ENCODE peak calls at places on chromosomes 12 and 14, in six cellular contexts. X is transverse colon, O is GM12891, Y is thyroid gland, Q is body of pancreas, F is HepG2. E is an unnamed sample.
A peak's percentile ranks its signal among the peaks of the same experiment; 100 is the strongest.

GRCh38 chr12:63752283-63752682 is 27.4 kb upstream of the RXYLT1 start:
- DNase-seq in Q (no peak), Y (no peak), F (no peak), X (no peak), O (no peak), E (no peak)

GRCh38 chr12:80033457-80033856 is 65.9 kb upstream of the OTOGL start:
- DNase-seq in Y (no peak), O (no peak), Q (no peak), F (no peak), X (no peak), E (no peak)

GRCh38 chr12:25653487-25654175 is 100.5 kb upstream of the LMNTD1 start:
- DNase-seq in O (no peak), X (no peak), Y (peak; percentile 10), F (no peak), Q (no peak), E (no peak)

GRCh38 chr12:12823811-12824210 is 10.7 kb downstream of the DDX47 start:
- DNase-seq in F (no peak), X (no peak), O (no peak), Q (no peak), Y (no peak), E (no peak)

GRCh38 chr12:98013560-98013959 is 501.8 kb upstream of the TMPO start:
- DNase-seq in X (no peak), O (no peak), Y (no peak), F (no peak), Q (no peak), E (no peak)

GRCh38 chr12:108582981-108583770 is 14.7 kb downstream of the TMEM119 start:
- DNase-seq in O (no peak), Q (no peak), F (no peak), Y (no peak), X (no peak), E (no peak)

GRCh38 chr12:29773076-29773475 is 10.7 kb downstream of the TMTC1 start:
- DNase-seq in Y (no peak), O (no peak), X (no peak), Q (no peak), F (no peak), E (no peak)

GRCh38 chr14:36519431-36520321 is at the start of gene NKX2-1:
- DNase-seq in Y (peak; percentile 91), X (no peak), F (no peak), O (no peak), Q (no peak), E (no peak)

GRCh38 chr12:130491421-130492357 is 154.0 kb downstream of the PIWIL1 start:
- DNase-seq in Y (peak; percentile 23), F (no peak), X (no peak), O (no peak), Q (no peak), E (no peak)

GRCh38 chr12:51886021-51886710 is 1.7 kb upstream of the ANKRD33 start:
- DNase-seq in O (no peak), Q (peak; percentile 34), Y (peak; percentile 41), F (peak; percentile 56), X (peak; percentile 51), E (peak; percentile 63)

GRCh38 chr14:93832665-93833064 is 44.4 kb upstream of the PRIMA1 start:
- DNase-seq in X (no peak), O (no peak), F (no peak), Y (peak; percentile 70), Q (peak; percentile 76), E (no peak)

GRCh38 chr12:130429656-130430505 is 92.2 kb downstream of the PIWIL1 start:
- DNase-seq in Q (no peak), Y (no peak), F (no peak), X (no peak), O (no peak), E (no peak)

GRCh38 chr14:34301107-34301734 is 160.8 kb downstream of the SPTSSA start:
- DNase-seq in F (peak; percentile 54), Q (no peak), X (no peak), Y (no peak), O (peak; percentile 30), E (peak; percentile 67)

GRCh38 chr14:92649934-92650545 is 98.4 kb downstream of the LGMN start:
- DNase-seq in X (peak; percentile 71), O (no peak), Q (no peak), Y (peak; percentile 82), F (no peak), E (no peak)

GRCh38 chr14:105480807-105481801 is 5.6 kb upstream of the CRIP1 start:
- DNase-seq in X (peak; percentile 92), Q (peak; percentile 92), Y (peak; percentile 90), F (peak; percentile 67), O (peak; percentile 98), E (peak; percentile 90)
- TF ChIP-seq POLR2A in X (peak; percentile 42), Q (peak; percentile 46), Y (peak; percentile 40), F (no peak), O (no peak), E (peak; percentile 62)

GRCh38 chr14:58638231-58639205 is 756 bp downstream of the DACT1 start:
- DNase-seq in X (peak; percentile 15), Q (peak; percentile 18), F (no peak), O (peak; percentile 30), Y (peak; percentile 41), E (no peak)

GRCh38 chr14:58637040-58637390 is 747 bp upstream of the DACT1 start:
- DNase-seq in O (no peak), Q (no peak), F (no peak), Y (peak; percentile 51), X (peak; percentile 62), E (peak; percentile 36)

GRCh38 chr14:58639842-58640484 is 2.2 kb downstream of the DACT1 start:
- DNase-seq in O (no peak), X (peak; percentile 56), Q (no peak), Y (peak; percentile 59), F (peak; percentile 15), E (peak; percentile 12)

GRCh38 chr14:58636129-58636528 is 1.6 kb upstream of the DACT1 start:
- DNase-seq in O (no peak), Q (no peak), F (no peak), Y (no peak), X (no peak), E (no peak)

DNA sequence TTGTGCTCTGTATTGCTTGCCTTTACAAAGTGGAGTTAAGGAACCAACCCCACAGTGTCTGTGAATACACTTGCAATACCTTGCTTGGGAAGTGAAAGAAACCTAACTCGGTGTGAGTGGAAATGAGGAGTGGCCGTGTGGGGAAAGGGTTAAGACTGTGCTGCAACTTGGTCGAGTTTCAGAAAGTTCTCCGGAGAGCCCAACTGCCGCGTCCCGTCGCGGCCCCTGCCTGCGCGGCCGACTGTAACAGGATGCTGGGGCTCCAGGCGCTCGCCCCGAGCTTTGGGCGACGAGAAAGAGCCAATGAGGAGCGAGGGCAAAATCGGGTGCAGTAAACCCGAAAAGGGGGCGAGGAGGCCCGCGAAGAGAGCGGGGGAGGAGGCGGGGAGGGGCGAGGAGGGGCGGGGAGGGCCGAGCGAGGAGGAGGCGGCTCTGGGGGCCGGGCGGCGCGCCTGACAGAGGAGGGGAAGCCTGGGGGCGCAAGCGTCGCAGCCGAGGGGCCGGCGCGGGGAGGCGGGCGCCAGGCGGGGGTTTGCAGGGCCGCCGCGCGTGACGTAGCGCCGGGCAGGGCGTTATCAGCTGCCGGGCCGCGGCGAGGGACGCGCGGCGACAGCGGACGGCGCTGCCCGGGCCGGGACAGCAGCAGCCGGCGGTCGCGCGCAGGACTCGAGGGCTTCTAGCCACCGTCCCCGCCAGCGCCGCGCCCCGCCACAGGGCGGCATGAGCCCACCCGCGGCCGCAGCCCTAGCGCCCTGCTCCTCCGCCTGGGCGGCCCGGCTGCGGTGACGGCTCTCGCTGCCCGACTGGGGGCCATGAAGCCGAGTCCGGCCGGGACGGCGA is at the start of gene DACT1:
- DNase-seq in Q (peak; percentile 29), Y (peak; percentile 80), O (peak; percentile 35), F (no peak), X (peak; percentile 50), E (peak; percentile 60)
- TF ChIP-seq POLR2A in Q (no peak), Y (peak; percentile 88), O (no peak), F (no peak), X (no peak), E (no peak)

GRCh38 chr14:79051009-79051710 is 881.0 kb downstream of the NRXN3 start:
- DNase-seq in Y (no peak), F (no peak), X (no peak), O (no peak), Q (no peak), E (no peak)
- TF ChIP-seq POLR2A in Y (no peak), F (no peak), X (no peak), O (no peak), Q (no peak), E (no peak)

GRCh38 chr12:119988788-119989618 is at the start of gene BICDL1:
- DNase-seq in Y (peak; percentile 98), X (peak; percentile 94), O (peak; percentile 90), Q (peak; percentile 92), F (peak; percentile 67), E (peak; percentile 88)
- TF ChIP-seq POLR2A in Y (peak; percentile 75), X (no peak), O (no peak), Q (peak; percentile 28), F (no peak), E (no peak)

GRCh38 chr12:57433370-57433769 is 1.2 kb upstream of the INHBC start:
- DNase-seq in Y (no peak), F (no peak), O (no peak), Q (no peak), X (no peak), E (no peak)

GRCh38 chr12:57430931-57431566 is at the start of gene R3HDM2:
- DNase-seq in F (peak; percentile 89), Q (peak; percentile 97), X (peak; percentile 97), O (peak; percentile 93), Y (peak; percentile 96), E (peak; percentile 97)

GRCh38 chr12:57429473-57430116 is 1.2 kb downstream of the R3HDM2 start:
- DNase-seq in F (no peak), O (no peak), Y (peak; percentile 45), X (no peak), Q (no peak), E (peak; percentile 70)

GRCh38 chr12:57428965-57429364 is 1.9 kb downstream of the R3HDM2 start:
- DNase-seq in O (no peak), Y (no peak), X (no peak), Q (no peak), F (no peak), E (no peak)

DNA sequence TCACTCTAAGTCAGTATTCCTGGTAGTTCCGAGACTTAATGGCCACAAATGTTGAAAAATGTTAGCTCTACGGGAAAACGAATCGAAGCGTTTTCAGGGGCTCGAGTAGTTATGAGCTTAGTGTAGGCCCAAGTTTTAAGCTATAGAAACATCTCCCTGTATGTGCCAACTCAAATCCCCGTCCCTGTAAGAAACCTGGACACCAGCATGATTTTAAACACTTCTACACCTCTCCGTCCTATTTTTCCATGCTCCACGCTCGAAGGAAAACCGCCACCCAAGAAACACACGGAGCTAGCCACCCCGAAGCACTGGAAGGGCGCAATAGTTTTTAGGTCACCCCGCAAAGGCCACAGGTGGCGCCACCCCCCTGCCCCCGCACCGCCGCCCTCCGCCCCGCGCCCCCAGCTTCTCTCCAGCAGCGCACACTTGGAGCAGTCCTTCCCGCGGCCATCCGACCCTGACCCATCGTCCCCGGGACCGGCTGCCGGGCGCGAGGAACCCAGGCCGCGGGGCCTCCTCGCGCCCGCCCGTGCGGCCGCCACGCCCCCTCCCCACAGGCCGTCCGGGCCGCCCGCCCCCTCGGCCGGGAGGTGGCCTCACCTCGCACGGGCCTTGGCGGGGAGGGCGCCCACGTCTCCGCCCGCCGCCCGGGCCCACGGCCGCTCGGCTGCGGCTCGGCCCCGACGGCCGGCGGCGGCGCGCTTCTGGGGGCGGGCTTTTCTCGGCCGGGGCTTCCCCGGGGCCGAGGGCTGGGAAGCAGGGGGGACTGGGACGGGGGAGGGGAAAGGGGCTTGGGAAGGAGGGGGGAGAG is 519 bp downstream of the R3HDM2 start:
- DNase-seq in Y (peak; percentile 63), Q (no peak), F (no peak), X (no peak), O (peak; percentile 79), E (peak; percentile 83)
- TF ChIP-seq POLR2A in Y (no peak), Q (no peak), F (no peak), X (no peak), O (peak; percentile 11), E (peak; percentile 34)

GRCh38 chr12:1369942-1370620 is 224.3 kb downstream of the FBXL14 start:
- DNase-seq in Y (no peak), O (no peak), F (no peak), Q (no peak), X (no peak), E (no peak)
- TF ChIP-seq POLR2A in Y (no peak), O (no peak), F (no peak), Q (no peak), X (no peak), E (no peak)

E was measured in erythroblast.